ENCODE peak calls at places on chromosomes 16 and 17, in six cellular contexts. One of them, this sample, is unnamed.

GRCh38 chr17:36863676-36864075 is 73.6 kb upstream of the LHX1 start:
- DNase-seq in neuronal stem cell: no peak
- DNase-seq in IMR-90: no peak
- DNase-seq in mesendoderm: no peak
- DNase-seq in mesenchymal stem cell: no peak
- DNase-seq in H1: no peak
- DNase-seq in this sample: no peak

GRCh38 chr16:878071-878784 is 77.7 kb upstream of the GNG13 start:
- DNase-seq in neuronal stem cell: no peak
- DNase-seq in IMR-90: peak; percentile 35
- DNase-seq in mesendoderm: peak; percentile 29
- DNase-seq in mesenchymal stem cell: no peak
- DNase-seq in H1: peak; percentile 72
- DNase-seq in this sample: no peak

GRCh38 chr17:10702574-10702973 is 5.2 kb downstream of the ADPRM start:
- DNase-seq in neuronal stem cell: no peak
- DNase-seq in IMR-90: peak; percentile 52
- DNase-seq in mesendoderm: no peak
- DNase-seq in mesenchymal stem cell: peak; percentile 54
- DNase-seq in H1: no peak
- DNase-seq in this sample: no peak

GRCh38 chr16:4599037-4599436 is 15.7 kb downstream of the UBALD1 start:
- DNase-seq in neuronal stem cell: no peak
- DNase-seq in IMR-90: no peak
- DNase-seq in mesendoderm: no peak
- DNase-seq in mesenchymal stem cell: no peak
- DNase-seq in H1: no peak
- DNase-seq in this sample: no peak

GRCh38 chr16:87367556-87367955 is 16.0 kb downstream of the FBXO31 start:
- DNase-seq in neuronal stem cell: no peak
- DNase-seq in IMR-90: no peak
- DNase-seq in mesendoderm: no peak
- DNase-seq in mesenchymal stem cell: no peak
- DNase-seq in H1: no peak
- DNase-seq in this sample: no peak

GRCh38 chr17:57109393-57110151 is 24.5 kb downstream of the AKAP1 start:
- DNase-seq in neuronal stem cell: no peak
- DNase-seq in IMR-90: peak; percentile 5
- DNase-seq in mesendoderm: peak; percentile 85
- DNase-seq in mesenchymal stem cell: no peak
- DNase-seq in H1: no peak
- DNase-seq in this sample: no peak

GRCh38 chr17:61475726-61476125 is 23.5 kb downstream of the TBX4 start:
- DNase-seq in neuronal stem cell: no peak
- DNase-seq in IMR-90: peak; percentile 77
- DNase-seq in mesendoderm: no peak
- DNase-seq in mesenchymal stem cell: peak; percentile 42
- DNase-seq in H1: no peak
- DNase-seq in this sample: no peak

GRCh38 chr16:14300631-14301149 is 229.6 kb downstream of the MRTFB start:
- DNase-seq in neuronal stem cell: no peak
- DNase-seq in IMR-90: peak; percentile 85
- DNase-seq in mesendoderm: peak; percentile 90
- DNase-seq in mesenchymal stem cell: peak; percentile 86
- DNase-seq in H1: no peak
- DNase-seq in this sample: peak; percentile 68

GRCh38 chr17:67542219-67543114 is 165.4 kb downstream of the PITPNC1 start:
- DNase-seq in neuronal stem cell: no peak
- DNase-seq in IMR-90: no peak
- DNase-seq in mesendoderm: no peak
- DNase-seq in mesenchymal stem cell: no peak
- DNase-seq in H1: peak; percentile 11
- DNase-seq in this sample: no peak

GRCh38 chr17:2982854-2983636 is 80.4 kb downstream of the OR1D5 start:
- DNase-seq in neuronal stem cell: no peak
- DNase-seq in IMR-90: peak; percentile 89
- DNase-seq in mesendoderm: no peak
- DNase-seq in mesenchymal stem cell: peak; percentile 67
- DNase-seq in H1: no peak
- DNase-seq in this sample: peak; percentile 44

GRCh38 chr17:30831663-30832437 is at the start of gene ATAD5:
- DNase-seq in neuronal stem cell: peak; percentile 74
- DNase-seq in IMR-90: peak; percentile 91
- DNase-seq in mesendoderm: peak; percentile 93
- DNase-seq in mesenchymal stem cell: peak; percentile 92
- DNase-seq in H1: peak; percentile 91
- DNase-seq in this sample: peak; percentile 90
- H3K23ac ChIP-seq in neuronal stem cell: peak within 1 kb of the TSS; percentile 40
- H3K23ac ChIP-seq in IMR-90: peak within 1 kb of the TSS; percentile 92
- H3K23ac ChIP-seq in mesendoderm: peak within 1 kb of the TSS; percentile 85
- H3K23ac ChIP-seq in mesenchymal stem cell: no peak within 1 kb of the TSS
- H3K23ac ChIP-seq in H1: no peak within 1 kb of the TSS
- H3K23ac ChIP-seq in this sample: no peak within 1 kb of the TSS

GRCh38 chr16:80375973-80376372 is 164.8 kb upstream of the DYNLRB2 start:
- DNase-seq in neuronal stem cell: no peak
- DNase-seq in IMR-90: no peak
- DNase-seq in mesendoderm: no peak
- DNase-seq in mesenchymal stem cell: no peak
- DNase-seq in H1: no peak
- DNase-seq in this sample: no peak
- H3K27ac ChIP-seq in neuronal stem cell: no peak overlapping the region
- H3K27ac ChIP-seq in IMR-90: no peak overlapping the region
- H3K27ac ChIP-seq in mesendoderm: no peak overlapping the region
- H3K27ac ChIP-seq in mesenchymal stem cell: no peak overlapping the region
- H3K27ac ChIP-seq in H1: no peak overlapping the region
- H3K27ac ChIP-seq in this sample: no peak overlapping the region

GRCh38 chr16:28879841-28880588 is 1.7 kb downstream of the ATP2A1 start:
- DNase-seq in neuronal stem cell: peak; percentile 85
- DNase-seq in IMR-90: peak; percentile 78
- DNase-seq in mesendoderm: peak; percentile 93
- DNase-seq in mesenchymal stem cell: peak; percentile 86
- DNase-seq in H1: peak; percentile 89
- DNase-seq in this sample: peak; percentile 89
- H3K18ac ChIP-seq in neuronal stem cell: peak overlapping the region; percentile 97
- H3K18ac ChIP-seq in IMR-90: no peak overlapping the region
- H3K18ac ChIP-seq in mesendoderm: peak overlapping the region; percentile 21
- H3K18ac ChIP-seq in mesenchymal stem cell: no peak overlapping the region
- H3K18ac ChIP-seq in H1: peak overlapping the region; percentile 97
- H3K18ac ChIP-seq in this sample: no peak overlapping the region

GRCh38 chr16:54233626-54234025 is 53.0 kb downstream of the IRX3 start:
- DNase-seq in neuronal stem cell: no peak
- DNase-seq in IMR-90: no peak
- DNase-seq in mesendoderm: no peak
- DNase-seq in mesenchymal stem cell: no peak
- DNase-seq in H1: no peak
- DNase-seq in this sample: no peak

GRCh38 chr16:54239441-54239840 is 47.1 kb downstream of the IRX3 start:
- DNase-seq in neuronal stem cell: no peak
- DNase-seq in IMR-90: no peak
- DNase-seq in mesendoderm: no peak
- DNase-seq in mesenchymal stem cell: no peak
- DNase-seq in H1: no peak
- DNase-seq in this sample: no peak

GRCh38 chr16:54241525-54241924 is 45.1 kb downstream of the IRX3 start:
- DNase-seq in neuronal stem cell: no peak
- DNase-seq in IMR-90: no peak
- DNase-seq in mesendoderm: peak; percentile 11
- DNase-seq in mesenchymal stem cell: no peak
- DNase-seq in H1: no peak
- DNase-seq in this sample: no peak

GRCh38 chr16:54240180-54241125 is 46.1 kb downstream of the IRX3 start:
- DNase-seq in neuronal stem cell: no peak
- DNase-seq in IMR-90: no peak
- DNase-seq in mesendoderm: no peak
- DNase-seq in mesenchymal stem cell: no peak
- DNase-seq in H1: no peak
- DNase-seq in this sample: no peak

DNA sequence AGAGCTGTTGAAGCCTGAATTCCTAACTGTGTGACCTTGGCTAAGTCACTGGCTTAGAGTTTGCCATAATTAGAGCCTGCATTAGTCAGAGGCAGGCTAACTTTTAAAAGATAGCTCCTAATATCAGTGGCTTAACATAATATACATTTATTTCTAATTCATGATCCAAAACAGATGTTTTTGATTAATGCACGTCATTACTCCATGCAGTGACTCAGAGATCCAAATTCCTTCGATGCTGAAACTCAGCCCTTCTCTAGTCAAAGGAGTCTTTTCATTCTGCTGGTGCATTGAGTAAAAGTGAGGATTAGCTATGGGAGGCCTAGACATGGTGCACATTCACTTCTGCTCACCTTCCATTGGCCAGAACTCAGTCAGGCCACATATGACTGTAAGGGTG is 49.8 kb downstream of the IRX3 start:
- DNase-seq in neuronal stem cell: no peak
- DNase-seq in IMR-90: peak; percentile 43
- DNase-seq in mesendoderm: no peak
- DNase-seq in mesenchymal stem cell: no peak
- DNase-seq in H1: no peak
- DNase-seq in this sample: no peak
- H3K23ac ChIP-seq in neuronal stem cell: no peak overlapping the region
- H3K23ac ChIP-seq in IMR-90: no peak overlapping the region
- H3K23ac ChIP-seq in mesendoderm: no peak overlapping the region
- H3K23ac ChIP-seq in mesenchymal stem cell: no peak overlapping the region
- H3K23ac ChIP-seq in H1: no peak overlapping the region
- H3K23ac ChIP-seq in this sample: no peak overlapping the region